ENCODE peak calls at places on chromosomes 5 and 9, in five cellular contexts. O is HL-60, U is GM23338, C is A549, W is HCT116. A is an unnamed sample.
A peak's percentile ranks its signal among the peaks of the same experiment; 100 is the strongest.

GRCh38 chr5:138927539-138927938 is 52.4 kb upstream of the LRRTM2 start:
- DNase-seq in U (no peak), O (no peak), C (no peak), W (no peak), A (no peak)

GRCh38 chr9:109114670-109115069 is 5.1 kb downstream of the TMEM245 start:
- DNase-seq in C (no peak), U (no peak), O (no peak), W (no peak), A (no peak)

GRCh38 chr9:6811436-6811835 is 53.7 kb downstream of the KDM4C start:
- DNase-seq in O (no peak), C (no peak), U (no peak), W (no peak), A (no peak)

GRCh38 chr5:158695595-158696330 is 404.0 kb downstream of the EBF1 start:
- DNase-seq in O (peak; percentile 56), W (peak; percentile 45), C (peak; percentile 91), U (peak; percentile 86), A (peak; percentile 75)

GRCh38 chr5:89399553-89399952 is 516.6 kb upstream of the MEF2C start:
- DNase-seq in C (no peak), W (no peak), U (no peak), O (no peak), A (no peak)

GRCh38 chr5:127580731-127581130 is 63.3 kb downstream of the PRRC1 start:
- DNase-seq in O (no peak), W (no peak), C (no peak), U (no peak), A (no peak)

GRCh38 chr5:14870347-14871083 is 1.1 kb downstream of the ANKH start:
- DNase-seq in C (no peak), U (peak; percentile 33), O (no peak), W (no peak), A (no peak)

GRCh38 chr9:121714075-121714705 is 62.8 kb downstream of the DAB2IP start:
- DNase-seq in C (no peak), W (no peak), U (no peak), O (no peak), A (no peak)

GRCh38 chr5:174532453-174533126 is 191.8 kb upstream of the MSX2 start:
- DNase-seq in C (peak; percentile 94), U (peak; percentile 90), O (peak; percentile 94), W (peak; percentile 91), A (peak; percentile 88)

GRCh38 chr9:89593776-89594427 is 10.9 kb upstream of the GADD45G start:
- DNase-seq in O (peak; percentile 71), U (peak; percentile 92), W (no peak), C (peak; percentile 56), A (no peak)

GRCh38 chr9:129979346-129979745 is 63.6 kb downstream of the FNBP1 start:
- DNase-seq in O (no peak), W (no peak), C (no peak), U (no peak), A (no peak)

GRCh38 chr9:109317311-109317978 is 3.4 kb downstream of the EPB41L4B start:
- DNase-seq in C (no peak), U (peak; percentile 56), O (no peak), W (no peak), A (no peak)

GRCh38 chr9:15501179-15501578 is 9.6 kb downstream of the PSIP1 start:
- DNase-seq in U (no peak), C (no peak), W (no peak), O (no peak), A (no peak)

GRCh38 chr5:39064450-39064849 is 9.7 kb downstream of the RICTOR start:
- DNase-seq in C (no peak), O (no peak), W (no peak), U (peak; percentile 44), A (no peak)

GRCh38 chr9:91407580-91408275 is 15.9 kb downstream of the NFIL3 start:
- DNase-seq in O (no peak), U (no peak), C (no peak), W (no peak), A (no peak)

GRCh38 chr5:61362796-61363364 is 30.8 kb downstream of the ZSWIM6 start:
- DNase-seq in U (peak; percentile 55), O (no peak), C (peak; percentile 38), W (no peak), A (no peak)

GRCh38 chr9:137422668-137423000 is 328 bp downstream of the EXD3 start:
- DNase-seq in C (no peak), W (no peak), U (no peak), O (peak; percentile 35), A (no peak)

GRCh38 chr5:36902353-36902752 is 25.8 kb downstream of the NIPBL start:
- DNase-seq in C (no peak), U (no peak), W (no peak), O (no peak), A (no peak)

GRCh38 chr5:58072202-58072791 is 387.6 kb downstream of the PLK2 start:
- DNase-seq in U (no peak), W (no peak), O (no peak), C (no peak), A (no peak)

GRCh38 chr5:53882637-53883036 is 322.2 kb downstream of the NDUFS4 start:
- DNase-seq in C (no peak), U (peak; percentile 70), O (no peak), W (no peak), A (no peak)

GRCh38 chr9:128917151-128917849 is 3.5 kb upstream of the PHYHD1 start:
- DNase-seq in W (no peak), C (peak; percentile 68), U (no peak), O (no peak), A (no peak)

GRCh38 chr5:1799110-1799601 is 481 bp downstream of the MRPL36 start:
- DNase-seq in O (peak; percentile 12), U (peak; percentile 46), W (no peak), C (peak; percentile 15), A (no peak)

GRCh38 chr5:81230429-81230828 is 2.7 kb upstream of the CKMT2 start:
- DNase-seq in O (no peak), U (no peak), C (no peak), W (no peak), A (no peak)

GRCh38 chr9:96022445-96023031 is 147.0 kb downstream of the ERCC6L2 start:
- DNase-seq in O (peak; percentile 26), U (peak; percentile 75), C (no peak), W (no peak), A (no peak)

GRCh38 chr5:69368458-69369368 is 607 bp downstream of the AK6 start:
- DNase-seq in W (peak; percentile 31), C (peak; percentile 3), U (peak; percentile 51), O (no peak), A (no peak)

GRCh38 chr5:88732862-88733261 is 150.1 kb downstream of the MEF2C start:
- DNase-seq in W (no peak), O (no peak), U (no peak), C (no peak), A (no peak)

GRCh38 chr5:38307845-38308244 is 49.5 kb downstream of the EGFLAM start:
- DNase-seq in O (no peak), U (no peak), W (no peak), C (no peak), A (no peak)

GRCh38 chr9:107491081-107492053 is 1.8 kb upstream of the KLF4 start:
- DNase-seq in U (peak; percentile 53), O (no peak), C (no peak), W (no peak), A (no peak)

GRCh38 chr9:33506626-33507370 is 17.3 kb upstream of the ANKRD18B start:
- DNase-seq in O (no peak), C (peak; percentile 90), W (peak; percentile 27), U (no peak), A (no peak)
- TF ChIP-seq REST in O (no peak), C (no peak), W (no peak), U (no peak), A (no peak)

DNA sequence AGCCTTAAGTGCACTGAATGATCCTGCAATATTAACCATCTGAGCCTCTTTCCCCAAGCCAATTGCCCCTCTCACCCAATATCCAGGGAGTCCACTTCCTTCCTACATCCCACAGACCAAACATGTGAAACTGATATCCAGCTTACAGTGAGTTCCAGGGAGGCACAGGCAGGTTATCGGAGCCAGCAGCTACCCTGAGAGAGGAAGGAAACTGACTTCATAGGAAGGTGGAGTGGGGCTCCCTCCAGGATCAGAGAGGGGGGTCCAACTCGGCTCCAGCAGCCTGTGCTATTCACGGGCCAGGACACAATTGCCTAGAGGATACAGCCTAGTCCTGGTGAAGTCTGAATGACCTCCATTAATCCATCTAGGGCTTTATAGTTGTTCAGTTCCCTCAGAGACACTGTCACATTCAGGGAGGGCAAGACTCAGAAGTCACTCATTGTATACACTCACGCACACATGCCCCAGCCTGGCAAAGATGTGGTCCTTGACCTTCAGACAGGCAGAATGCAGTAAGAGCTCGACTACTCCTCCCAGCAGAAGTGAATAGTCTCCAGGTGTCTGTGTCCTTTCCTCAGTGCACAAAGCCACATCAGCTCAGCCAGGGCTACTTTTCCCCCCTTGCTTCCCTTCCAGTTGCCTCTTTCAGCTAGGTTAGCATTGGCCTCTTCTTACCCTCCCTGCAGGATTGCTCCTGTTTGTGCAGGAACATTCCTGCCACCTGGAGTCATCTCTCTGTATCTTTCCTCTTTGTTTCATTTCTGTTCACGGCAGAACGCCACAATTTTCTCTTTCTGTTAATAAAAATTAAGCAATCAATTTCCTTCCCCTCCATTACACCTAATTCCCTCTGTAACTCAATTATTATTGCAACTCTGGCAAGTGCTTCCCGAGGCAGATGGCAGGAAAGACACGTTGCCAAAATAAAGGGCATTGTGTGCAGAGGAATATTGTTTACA is 501.7 kb downstream of the ARHGEF28 start:
- DNase-seq in O (no peak), W (no peak), C (peak; percentile 22), U (peak; percentile 34), A (no peak)
- H3K4me3 ChIP-seq in O (no peak overlapping the region), W (no peak overlapping the region), C (peak overlapping the region; percentile 25), U (no peak overlapping the region), A (no peak overlapping the region)

GRCh38 chr9:33964369-33964768 is 84.3 kb downstream of the UBAP2 start:
- DNase-seq in U (no peak), C (no peak), O (no peak), W (no peak), A (no peak)
- TF ChIP-seq REST in U (no peak), C (no peak), O (no peak), W (no peak), A (no peak)

DNA sequence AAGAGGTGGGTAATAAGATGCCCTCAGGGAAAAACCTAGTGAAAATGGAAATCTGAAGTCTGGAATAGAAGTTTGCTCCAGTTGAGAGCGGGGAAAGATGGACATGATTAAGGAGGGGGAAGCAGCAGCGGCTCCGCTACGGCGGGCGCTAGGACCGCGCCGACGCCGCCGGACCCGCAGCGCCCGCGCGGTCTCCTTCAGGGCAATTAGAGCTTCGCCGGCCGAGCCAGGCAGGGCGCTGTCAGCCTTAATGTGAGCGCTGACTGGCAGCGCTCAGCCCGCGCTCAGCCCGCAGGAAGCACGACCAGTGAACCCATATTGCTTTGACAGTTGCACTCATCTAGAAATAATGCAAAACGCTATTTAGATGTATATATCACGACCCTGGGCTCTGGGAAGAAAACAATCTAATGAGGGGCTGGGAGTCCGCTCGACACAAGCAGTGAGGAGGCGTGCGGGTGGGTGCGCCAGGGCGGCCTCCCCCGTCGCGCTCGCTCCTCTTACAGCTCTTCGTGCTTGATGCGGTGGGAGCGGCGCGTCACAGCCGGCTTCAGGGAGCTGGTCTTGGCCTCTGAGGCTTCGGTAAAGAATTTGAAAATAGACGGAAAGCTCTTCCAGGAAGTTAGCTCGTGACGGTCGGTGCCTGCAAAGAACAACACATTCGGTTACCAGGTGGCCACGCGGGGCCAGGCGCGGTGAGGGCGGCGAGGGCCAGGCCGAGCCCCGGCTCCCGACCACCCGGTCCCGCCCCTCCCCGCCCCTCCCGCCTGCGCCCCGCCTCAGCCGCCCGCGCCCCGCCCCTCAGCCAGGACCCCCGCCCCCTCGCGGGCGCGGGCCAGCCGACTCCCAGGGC is 37.7 kb downstream of the NR2F1 start:
- DNase-seq in W (peak; percentile 34), U (peak; percentile 88), C (peak; percentile 80), O (peak; percentile 43), A (no peak)
- H3K4me3 ChIP-seq in W (peak overlapping the region; percentile 45), U (peak overlapping the region; percentile 66), C (peak overlapping the region; percentile 87), O (peak overlapping the region; percentile 52), A (peak overlapping the region; percentile 86)

A was measured in Panc1.